ENCODE peak calls at places on chromosomes 7 and 10, in seven cellular contexts. V is HFFc6; Z is right cardiac atrium; O is stimulated activated CD8-positive, alpha-beta memory T cell treated with anti-CD3 and anti-CD28 coated beads, Interleukin-2, amount 100 ng/mL, for 1 hour; S is pancreas; X is activated CD4-positive, alpha-beta T cell treated with anti-CD3 and anti-CD28 coated beads, Interleukin-2, amount 10 ng/mL, durations not matched to agents 7 days and 5 days; W is IMR-90. B is an unnamed sample.

GRCh38 chr7:94049615-94050014 is 45.5 kb upstream of the BET1 start:
- DNase-seq in V (no peak), Z (no peak), O (no peak), S (no peak), X (no peak), W (no peak), B (no peak)

GRCh38 chr10:87036623-87037022 is 16.5 kb downstream of the FAM25A start:
- DNase-seq in V (no peak), Z (no peak), O (no peak), S (no peak), X (no peak), W (no peak), B (no peak)

GRCh38 chr7:2637505-2638223 is 5.9 kb downstream of the TTYH3 start:
- DNase-seq in V (no peak), Z (no peak), O (no peak), S (no peak), X (no peak), W (no peak), B (no peak)

GRCh38 chr7:1558841-1559625 is 3.0 kb upstream of the TMEM184A start:
- DNase-seq in V (no peak), Z (no peak), O (no peak), S (peak), X (no peak), W (no peak), B (no peak)

GRCh38 chr7:98354511-98355249 is 46.2 kb downstream of the BAIAP2L1 start:
- DNase-seq in V (peak), Z (no peak), O (no peak), S (no peak), X (no peak), W (peak), B (peak)

GRCh38 chr7:69756235-69756634 is 158.0 kb downstream of the AUTS2 start:
- DNase-seq in V (no peak), Z (no peak), O (no peak), S (no peak), X (no peak), W (no peak), B (no peak)

GRCh38 chr10:64156131-64156530 is 634.9 kb downstream of the REEP3 start:
- DNase-seq in V (no peak), Z (no peak), O (no peak), S (no peak), X (no peak), W (no peak), B (no peak)

GRCh38 chr7:23347007-23347681 is 48.0 kb downstream of the MALSU1 start:
- DNase-seq in V (no peak), Z (no peak), O (no peak), S (no peak), X (no peak), W (no peak), B (no peak)

GRCh38 chr7:77368974-77369373 is 47.2 kb downstream of the GSAP start:
- DNase-seq in V (no peak), Z (no peak), O (no peak), S (no peak), X (no peak), W (peak), B (no peak)

GRCh38 chr7:116188-116981 is 76.0 kb upstream of the FAM20C start:
- DNase-seq in V (no peak), Z (no peak), O (no peak), S (no peak), X (no peak), W (no peak), B (no peak)

GRCh38 chr7:158588878-158589442 is 1.3 kb upstream of the PTPRN2 start:
- DNase-seq in V (no peak), Z (no peak), O (no peak), S (no peak), X (no peak), W (no peak), B (no peak)

GRCh38 chr7:108464743-108465142 is 8.5 kb upstream of the NRCAM start:
- DNase-seq in V (no peak), Z (no peak), O (no peak), S (no peak), X (no peak), W (peak), B (no peak)

GRCh38 chr7:80189638-80190037 is 55.0 kb downstream of the GNAI1 start:
- DNase-seq in V (no peak), Z (no peak), O (no peak), S (no peak), X (no peak), W (no peak), B (no peak)

GRCh38 chr7:41107938-41108448 is 594.9 kb downstream of the INHBA start:
- DNase-seq in V (peak), Z (no peak), O (no peak), S (no peak), X (no peak), W (peak), B (no peak)

GRCh38 chr7:134174797-134175261 is 47.7 kb downstream of the LRGUK start:
- DNase-seq in V (peak), Z (no peak), O (no peak), S (no peak), X (peak), W (peak), B (peak)

GRCh38 chr7:150384406-150385239 is 5.5 kb downstream of the ZNF775 start:
- DNase-seq in V (no peak), Z (no peak), O (no peak), S (no peak), X (no peak), W (no peak), B (no peak)

GRCh38 chr10:22976535-22976934 is 48.7 kb downstream of the ARMC3 start:
- DNase-seq in V (no peak), Z (no peak), O (no peak), S (no peak), X (no peak), W (no peak), B (no peak)

GRCh38 chr7:91030680-91031079 is 233.6 kb upstream of the FZD1 start:
- DNase-seq in V (no peak), Z (no peak), O (no peak), S (no peak), X (no peak), W (no peak), B (no peak)

GRCh38 chr7:74400420-74401136 is 53.1 kb upstream of the GTF2IRD1 start:
- DNase-seq in V (no peak), Z (peak), O (no peak), S (no peak), X (no peak), W (no peak), B (no peak)

GRCh38 chr10:70286616-70287015 is 2.8 kb upstream of the NPFFR1 start:
- DNase-seq in V (no peak), Z (no peak), O (no peak), S (no peak), X (no peak), W (no peak), B (no peak)

GRCh38 chr7:113819474-113819873 is 99.3 kb downstream of the PPP1R3A start:
- DNase-seq in V (no peak), Z (no peak), O (no peak), S (no peak), X (no peak), W (no peak), B (no peak)

GRCh38 chr10:91296471-91296870 is 76.0 kb downstream of the PCGF5 start:
- DNase-seq in V (no peak), Z (no peak), O (no peak), S (no peak), X (no peak), W (no peak), B (peak)

GRCh38 chr10:64458341-64458740 is 937.1 kb downstream of the REEP3 start:
- DNase-seq in V (no peak), Z (no peak), O (no peak), S (no peak), X (no peak), W (no peak), B (no peak)

B was measured in glomerular endothelial cell.